ENCODE peak calls at places on chromosomes 1 and 21, in four cellular contexts. N is psoas muscle, I is breast epithelium, J is thoracic aorta. U is an unnamed sample.

GRCh38 chr1:9755441-9755995 is 68.2 kb downstream of the CLSTN1 start:
- DNase-seq in N (no peak), J (no peak), I (no peak), U (no peak)

GRCh38 chr1:23960291-23960718 is 677 bp downstream of the PNRC2 start:
- DNase-seq in J (no peak), N (no peak), I (no peak), U (no peak)

GRCh38 chr1:197466813-197467212 is 198.8 kb downstream of the CRB1 start:
- DNase-seq in J (no peak), I (no peak), N (no peak), U (no peak)

GRCh38 chr1:50603274-50604271 is 180.3 kb upstream of the DMRTA2 start:
- DNase-seq in I (peak; percentile 51), J (no peak), N (no peak), U (no peak)

GRCh38 chr21:19767546-19767945 is 1230.7 kb upstream of the NCAM2 start:
- DNase-seq in I (no peak), J (no peak), N (no peak), U (no peak)

GRCh38 chr21:45192332-45192731 is 95.4 kb downstream of the POFUT2 start:
- DNase-seq in J (no peak), N (no peak), I (no peak), U (no peak)

GRCh38 chr1:225915538-225915991 is 8.5 kb downstream of the PYCR2 start:
- DNase-seq in J (no peak), N (no peak), I (no peak), U (no peak)

GRCh38 chr1:33169290-33170055 is 12.4 kb downstream of the TRIM62 start:
- DNase-seq in J (no peak), I (no peak), N (no peak), U (no peak)

GRCh38 chr1:162755306-162755705 is 35.2 kb upstream of the HSD17B7 start:
- DNase-seq in N (no peak), J (no peak), I (no peak), U (no peak)

GRCh38 chr21:29849735-29850176 is 90.0 kb downstream of the GRIK1 start:
- DNase-seq in N (no peak), I (peak; percentile 21), J (peak; percentile 3), U (peak; percentile 49)

GRCh38 chr1:21217812-21218596 is 41.3 kb upstream of the EIF4G3 start:
- DNase-seq in N (peak; percentile 37), J (no peak), I (no peak), U (no peak)

GRCh38 chr1:33876970-33877680 is 13.2 kb downstream of the HMGB4 start:
- DNase-seq in J (no peak), N (peak; percentile 78), I (no peak), U (no peak)

GRCh38 chr1:27552911-27553420 is 51.0 kb downstream of the AHDC1 start:
- DNase-seq in N (no peak), J (no peak), I (no peak), U (no peak)

GRCh38 chr1:70204578-70204977 is 801 bp downstream of the LRRC40 start:
- DNase-seq in N (no peak), I (no peak), J (no peak), U (no peak)
- H3K4me1 ChIP-seq in N (peaks cover 47% of the 10 kb centered on the region), I (peaks cover 21% of the 10 kb centered on the region), J (peaks cover 46% of the 10 kb centered on the region), U (peaks cover 41% of the 10 kb centered on the region)

GRCh38 chr1:158604968-158605367 is at the start of gene OR10Z1:
- DNase-seq in J (no peak), N (no peak), I (no peak), U (no peak)

GRCh38 chr1:158611916-158612315 is 6.8 kb downstream of the OR10Z1 start:
- DNase-seq in N (no peak), I (no peak), J (no peak), U (no peak)

DNA sequence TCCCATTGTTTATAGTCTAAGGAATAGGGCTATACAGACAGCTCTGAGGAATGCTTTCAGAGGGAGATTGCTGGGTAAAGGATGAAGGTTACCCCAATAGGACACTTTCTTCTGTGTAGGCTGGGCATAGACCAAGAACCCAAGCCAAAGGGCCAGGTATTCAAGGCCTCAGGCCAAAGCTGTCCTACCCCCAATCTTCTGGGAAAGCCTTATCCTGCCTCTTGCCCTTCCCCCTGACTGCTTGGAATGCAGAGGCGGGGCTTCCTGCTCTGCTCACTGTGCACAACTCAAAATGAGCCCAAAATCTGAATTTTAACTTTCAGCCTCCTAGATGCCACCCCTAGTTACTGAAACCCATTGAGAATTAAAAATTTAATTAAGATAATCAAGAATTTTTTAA is 2.2 kb downstream of the OR10Z1 start:
- DNase-seq in J (no peak), I (no peak), N (no peak), U (no peak)
- H3K27me3 ChIP-seq in J (no peaks in the 10 kb centered on the region), I (no peaks in the 10 kb centered on the region), N (no peaks in the 10 kb centered on the region), U (no peaks in the 10 kb centered on the region)

GRCh38 chr1:13749543-13750307 is 49.7 kb downstream of the PRDM2 start:
- DNase-seq in I (no peak), J (peak; percentile 33), N (peak; percentile 79), U (peak; percentile 63)

GRCh38 chr1:13752852-13753251 is 52.9 kb downstream of the PRDM2 start:
- DNase-seq in J (no peak), I (no peak), N (no peak), U (no peak)

GRCh38 chr1:13754003-13754402 is 54.0 kb downstream of the PRDM2 start:
- DNase-seq in N (no peak), J (no peak), I (no peak), U (no peak)

GRCh38 chr1:13751985-13752384 is 52.0 kb downstream of the PRDM2 start:
- DNase-seq in I (no peak), J (no peak), N (no peak), U (no peak)

GRCh38 chr1:13751458-13751871 is 51.5 kb downstream of the PRDM2 start:
- DNase-seq in J (no peak), N (no peak), I (no peak), U (no peak)
- H3K4me1 ChIP-seq in J (peaks cover 55% of the 10 kb centered on the region), N (peaks cover 65% of the 10 kb centered on the region), I (peaks cover 14% of the 10 kb centered on the region), U (peaks cover 41% of the 10 kb centered on the region)

GRCh38 chr1:2442676-2443075 is 30.3 kb upstream of the PEX10 start:
- DNase-seq in J (no peak), N (no peak), I (no peak), U (peak; percentile 38)
- H3K27me3 ChIP-seq in J (no peaks in the 10 kb centered on the region), N (peaks cover 84% of the 10 kb centered on the region), I (peaks cover 42% of the 10 kb centered on the region), U (no peaks in the 10 kb centered on the region)

GRCh38 chr1:202888507-202889360 is at the start of gene RABIF:
- DNase-seq in I (peak; percentile 94), J (peak; percentile 85), N (peak; percentile 96), U (peak; percentile 98)
- H3K4me1 ChIP-seq in I (no peaks in the 10 kb centered on the region), J (peaks cover 13% of the 10 kb centered on the region), N (peaks cover 14% of the 10 kb centered on the region), U (peaks cover 13% of the 10 kb centered on the region)

GRCh38 chr1:156388814-156389137 is 19.8 kb downstream of the RHBG start:
- DNase-seq in N (no peak), I (no peak), J (no peak), U (no peak)

GRCh38 chr1:156387899-156388813 is 19.1 kb downstream of the RHBG start:
- DNase-seq in N (no peak), I (no peak), J (no peak), U (no peak)

GRCh38 chr1:156386134-156386901 is 17.3 kb downstream of the RHBG start:
- DNase-seq in N (no peak), I (no peak), J (no peak), U (no peak)

GRCh38 chr1:156385534-156386031 is 16.6 kb downstream of the RHBG start:
- DNase-seq in J (peak; percentile 17), I (no peak), N (peak; percentile 39), U (no peak)

DNA sequence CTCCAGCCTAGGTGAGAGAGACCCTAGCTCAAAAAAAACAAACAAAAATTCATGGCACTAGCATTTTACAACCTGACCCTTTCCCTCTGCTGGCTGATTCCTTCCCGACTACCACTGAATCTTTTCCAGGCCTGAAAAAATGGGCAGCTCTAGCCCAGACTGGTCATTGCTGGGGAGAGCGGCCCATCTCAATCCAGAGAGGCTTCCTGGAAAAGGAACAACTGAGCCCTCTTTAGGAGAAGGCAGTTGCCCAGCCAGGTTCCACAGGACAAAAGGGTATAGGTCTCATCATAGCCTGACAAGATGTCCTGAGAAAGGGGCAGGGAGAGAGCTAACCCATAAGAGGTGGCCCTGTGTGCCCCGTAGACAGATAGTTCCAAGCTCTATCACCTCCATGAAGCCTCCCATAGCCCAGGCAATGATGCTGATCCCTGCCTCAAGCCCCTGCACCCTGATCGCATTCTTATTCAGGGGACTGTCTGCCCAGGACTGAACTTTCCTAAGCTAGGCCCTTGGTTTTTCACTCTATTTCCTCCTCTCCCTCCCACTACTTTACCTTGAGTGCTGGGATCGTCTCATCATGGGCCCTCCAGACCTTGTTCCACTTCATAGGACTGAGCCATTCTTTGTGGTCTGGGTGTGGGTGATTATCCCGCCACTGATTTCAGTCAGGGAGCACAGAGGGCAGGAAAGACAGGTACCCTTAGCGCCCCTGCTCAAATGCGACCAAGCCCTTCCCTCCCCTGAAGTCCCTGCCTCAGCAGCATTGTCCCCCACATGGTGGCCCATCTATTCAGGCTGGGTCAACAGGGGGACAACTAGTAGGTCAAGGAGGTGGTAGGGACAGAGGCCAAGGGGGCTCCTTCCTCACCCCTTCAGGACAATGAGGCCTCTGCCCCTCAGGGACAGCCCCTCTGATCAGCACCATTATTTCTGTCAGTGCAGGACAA is 18.2 kb downstream of the RHBG start:
- DNase-seq in I (no peak), J (no peak), N (no peak), U (no peak)
- H3K27me3 ChIP-seq in I (peaks cover 28% of the 10 kb centered on the region), J (no peaks in the 10 kb centered on the region), N (peaks cover 40% of the 10 kb centered on the region), U (peaks cover 5% of the 10 kb centered on the region)

DNA sequence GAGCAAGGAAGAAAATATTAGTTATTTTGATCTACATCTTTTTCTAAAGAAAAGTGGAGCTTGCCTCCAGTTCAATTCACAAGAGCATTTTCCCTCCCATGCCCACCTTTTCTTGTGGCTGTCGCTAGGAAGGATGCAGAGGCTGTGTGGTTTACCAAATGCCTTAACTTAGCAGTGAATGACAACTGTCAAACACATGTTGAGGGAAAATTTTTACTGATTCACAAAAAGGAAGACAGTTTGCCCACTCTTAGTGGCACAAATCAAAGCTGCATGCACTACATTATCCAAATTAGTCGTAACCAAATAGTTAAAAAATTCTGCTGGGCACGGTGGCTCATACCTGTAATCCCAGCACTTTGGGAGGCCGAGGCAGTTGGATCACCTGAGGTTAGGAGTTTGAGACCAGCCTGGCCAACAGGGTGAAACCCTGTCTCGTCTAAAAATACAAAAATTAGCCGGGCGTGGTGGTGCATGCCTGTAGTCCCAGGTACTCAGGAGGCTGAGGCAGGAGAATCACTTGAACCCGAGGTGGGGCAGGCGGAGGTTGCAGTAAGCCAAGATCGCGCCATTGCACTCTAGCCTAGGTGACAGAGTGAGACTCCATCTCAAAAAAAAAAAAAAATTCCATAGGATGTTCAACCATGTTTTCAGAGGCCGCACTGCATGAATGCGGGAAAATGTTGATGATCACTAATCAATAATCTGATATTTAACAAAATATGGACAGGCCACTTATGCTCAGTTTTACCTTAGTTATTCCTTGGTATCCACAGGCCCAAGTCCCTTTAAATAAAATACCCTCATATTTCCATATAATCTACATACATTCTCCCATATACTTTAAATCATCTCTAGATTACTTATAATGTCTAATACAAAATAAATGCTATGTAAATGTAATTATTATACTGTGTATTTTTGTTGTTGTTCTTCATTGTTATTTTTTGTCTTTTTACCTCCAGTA is 9.0 kb downstream of the COX20 start:
- DNase-seq in N (no peak), I (no peak), J (no peak), U (no peak)
- H3K4me1 ChIP-seq in N (peaks cover 21% of the 10 kb centered on the region), I (no peaks in the 10 kb centered on the region), J (peaks cover 24% of the 10 kb centered on the region), U (peaks cover 10% of the 10 kb centered on the region)